ENCODE peak calls at places on chromosomes 7 and 10, in six cellular contexts. T, B, J, U, D and Z are unnamed samples.
A peak's percentile ranks its signal among the peaks of the same experiment; 100 is the strongest.

GRCh38 chr7:30163231-30163894 is 28.6 kb downstream of the MTURN start:
- DNase-seq in D (peak; percentile 62), J (peak; percentile 10), B (no peak), T (no peak), U (no peak), Z (no peak)

GRCh38 chr10:62043493-62043938 is 142.0 kb downstream of the ARID5B start:
- DNase-seq in J (no peak), B (no peak), D (no peak), U (no peak), T (no peak), Z (no peak)

GRCh38 chr7:44348851-44349781 is 23.7 kb upstream of the CAMK2B start:
- DNase-seq in B (no peak), J (peak; percentile 27), T (no peak), D (no peak), U (no peak), Z (no peak)

GRCh38 chr10:99234739-99235468 is 748 bp downstream of the HPSE2 start:
- DNase-seq in J (no peak), B (no peak), U (no peak), T (no peak), D (no peak), Z (no peak)

GRCh38 chr7:147999962-148000361 is 590.6 kb upstream of the C7orf33 start:
- DNase-seq in J (no peak), B (no peak), U (no peak), T (no peak), D (no peak), Z (peak; percentile 57)

GRCh38 chr7:74334026-74334425 is 44.8 kb downstream of the CLIP2 start:
- DNase-seq in B (no peak), D (no peak), T (no peak), J (no peak), U (no peak), Z (no peak)

GRCh38 chr10:93199221-93199681 is 125.6 kb downstream of the CYP26A1 start:
- DNase-seq in D (peak; percentile 67), T (no peak), J (peak; percentile 22), B (no peak), U (no peak), Z (no peak)

GRCh38 chr10:91319336-91319735 is 90.8 kb upstream of the HECTD2 start:
- DNase-seq in U (no peak), D (no peak), J (no peak), B (no peak), T (no peak), Z (no peak)

GRCh38 chr7:137923380-137923779 is 76.6 kb upstream of the DGKI start:
- DNase-seq in U (no peak), T (no peak), D (no peak), J (no peak), B (no peak), Z (no peak)

GRCh38 chr10:103693070-103693811 is 162.1 kb downstream of the SH3PXD2A start:
- DNase-seq in D (no peak), T (no peak), U (peak; percentile 76), J (no peak), B (no peak), Z (peak; percentile 68)

GRCh38 chr7:2523941-2524807 is 4.6 kb downstream of the LFNG start:
- DNase-seq in D (peak; percentile 83), U (peak; percentile 64), B (peak; percentile 84), T (no peak), J (peak; percentile 62), Z (no peak)

GRCh38 chr10:13970231-13970966 is 360.3 kb downstream of the FRMD4A start:
- DNase-seq in D (no peak), T (no peak), B (no peak), U (no peak), J (no peak), Z (no peak)

GRCh38 chr7:70779321-70779720 is 352.6 kb upstream of the GALNT17 start:
- DNase-seq in D (no peak), B (no peak), U (no peak), J (no peak), T (no peak), Z (no peak)

GRCh38 chr10:68633816-68634466 is 73.8 kb downstream of the TET1 start:
- DNase-seq in D (no peak), U (no peak), B (no peak), T (no peak), J (no peak), Z (no peak)

DNA sequence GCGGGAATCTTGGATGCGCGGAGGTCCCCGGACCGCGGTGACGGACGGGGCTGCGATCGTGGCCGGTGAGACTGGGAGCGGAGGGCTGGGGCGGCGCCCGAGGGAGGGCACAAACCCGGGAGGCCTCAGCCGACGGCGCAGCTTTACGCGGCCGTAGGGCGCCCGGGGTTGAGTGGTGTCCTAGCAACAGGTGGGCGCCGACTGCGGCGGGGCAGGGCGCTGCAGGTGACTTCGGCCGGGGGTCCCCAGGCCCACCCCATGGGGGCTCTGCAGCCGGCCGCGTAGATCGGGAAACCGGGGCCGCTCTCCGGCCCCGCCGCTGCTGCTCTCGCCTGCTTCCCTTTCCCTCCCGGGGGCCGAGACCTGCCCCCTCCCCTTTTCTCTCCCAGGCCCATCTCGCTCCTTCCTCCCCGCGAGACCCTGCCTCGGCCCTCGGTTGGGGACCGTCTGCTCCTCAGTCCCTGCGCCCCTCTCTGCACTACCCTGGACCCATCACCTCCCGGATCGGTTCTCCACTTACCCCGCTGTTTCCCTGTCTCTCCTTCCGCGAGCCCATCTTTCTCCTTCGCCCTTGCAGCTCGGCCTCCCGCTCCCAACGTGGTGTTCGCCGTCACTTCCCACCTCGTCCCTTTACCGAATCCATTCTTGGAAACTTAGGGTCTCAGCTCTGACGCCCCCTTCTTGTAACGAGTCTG is 18.4 kb upstream of the ACBD5 start:
- DNase-seq in J (no peak), U (no peak), D (no peak), T (no peak), B (no peak), Z (peak; percentile 75)
- TF ChIP-seq EZH2 in J (no peak), U (no peak), D (peak; percentile 88), T (peak; percentile 84), B (no peak), Z (peak; percentile 57)

GRCh38 chr7:36889182-36889581 is 164.9 kb upstream of the AOAH start:
- DNase-seq in T (no peak), J (no peak), U (no peak), B (no peak), D (no peak), Z (no peak)
- TF ChIP-seq POLR2AphosphoS5 in T (no peak), J (no peak), U (no peak), B (no peak), D (no peak), Z (no peak)

GRCh38 chr7:5514440-5515035 is 90.9 kb upstream of the TNRC18 start:
- DNase-seq in U (no peak), T (no peak), D (no peak), J (peak; percentile 68), B (no peak), Z (no peak)
- TF ChIP-seq POLR2A in U (no peak), T (no peak), D (no peak), J (no peak), B (no peak), Z (no peak)

GRCh38 chr7:155408657-155409586 is 49.0 kb upstream of the EN2 start:
- DNase-seq in U (no peak), J (peak; percentile 20), B (no peak), T (no peak), D (no peak), Z (peak; percentile 56)
- TF ChIP-seq EZH2 in U (no peak), J (no peak), B (no peak), T (no peak), D (no peak), Z (no peak)

DNA sequence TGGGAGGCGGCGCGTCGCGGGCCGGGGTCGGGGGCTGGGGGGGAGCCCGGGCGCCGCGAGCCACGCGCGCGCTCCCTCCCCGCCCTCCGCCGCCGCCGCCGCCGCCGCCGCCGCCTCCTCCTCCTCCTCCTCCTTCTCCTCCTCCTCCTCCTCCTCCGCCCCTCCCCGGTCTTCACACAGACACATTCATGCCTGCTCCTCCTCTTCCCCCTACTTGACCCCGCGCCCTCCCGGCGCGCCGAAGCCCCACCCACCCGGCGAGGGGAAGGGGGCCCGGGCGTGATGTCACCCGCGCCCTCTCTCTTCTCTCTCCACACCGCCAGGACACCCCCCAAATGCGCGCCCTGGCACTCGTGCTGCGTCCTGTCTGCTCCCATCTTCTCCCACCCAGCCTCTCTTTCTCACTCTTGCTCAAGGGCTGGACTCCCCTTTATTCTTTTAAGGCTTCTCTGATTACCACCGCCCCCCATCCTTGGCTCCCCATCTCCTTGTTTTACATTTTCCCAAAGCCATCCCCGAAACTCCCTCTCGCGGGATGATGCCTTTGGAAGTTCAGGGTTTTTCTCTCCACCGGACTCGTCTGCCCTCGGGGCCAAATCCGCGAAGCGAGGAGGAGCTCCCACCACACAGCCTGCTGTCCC is 1.0 kb upstream of the GLI3 start:
- DNase-seq in D (peak; percentile 65), J (no peak), T (no peak), B (no peak), U (peak; percentile 58), Z (no peak)
- TF ChIP-seq POLR2AphosphoS5 in D (no peak), J (no peak), T (no peak), B (no peak), U (no peak), Z (no peak)

GRCh38 chr7:155298834-155299538 is 1.3 kb downstream of the INSIG1 start:
- DNase-seq in B (peak; percentile 73), T (peak; percentile 92), D (peak; percentile 96), J (no peak), U (peak; percentile 90), Z (peak; percentile 88)
- TF ChIP-seq POLR2A in B (no peak), T (peak; percentile 84), D (peak; percentile 52), J (no peak), U (peak; percentile 37), Z (peak; percentile 31)